ENCODE peak calls at places on chromosomes 7 and 10, in seven cellular contexts. G, U, B, I, V, Q and O are unnamed samples.

GRCh38 chr7:103626776-103627175 is 180.8 kb upstream of the SLC26A5 start:
- DNase-seq in I (no peak), U (peak; percentile 23), Q (peak; percentile 44), B (no peak), G (no peak), V (no peak), O (no peak)

GRCh38 chr10:17961551-17962422 is 10.1 kb downstream of the SLC39A12 start:
- DNase-seq in I (peak; percentile 33), V (no peak), Q (peak; percentile 37), G (peak; percentile 20), B (no peak), U (peak; percentile 89), O (no peak)

GRCh38 chr7:138822867-138823535 is 25.0 kb upstream of the ATP6V0A4 start:
- DNase-seq in U (no peak), Q (no peak), G (no peak), I (no peak), B (no peak), V (no peak), O (no peak)

GRCh38 chr10:11505636-11506035 is 105.8 kb downstream of the USP6NL start:
- DNase-seq in V (no peak), I (no peak), G (no peak), B (no peak), Q (no peak), U (no peak), O (no peak)

GRCh38 chr7:139875821-139876241 is 46.8 kb downstream of the TBXAS1 start:
- DNase-seq in G (no peak), B (no peak), Q (no peak), U (no peak), V (no peak), I (no peak), O (peak; percentile 64)

GRCh38 chr7:20352573-20353304 is 22.0 kb downstream of the ITGB8 start:
- DNase-seq in V (peak; percentile 68), U (peak; percentile 72), Q (peak; percentile 88), I (peak; percentile 57), G (no peak), B (no peak), O (no peak)

GRCh38 chr7:6250364-6250833 is 22.0 kb downstream of the CYTH3 start:
- DNase-seq in V (no peak), U (no peak), G (no peak), Q (peak; percentile 56), B (no peak), I (no peak), O (no peak)

GRCh38 chr10:23195846-23196200 is 3.7 kb downstream of the PTF1A start:
- DNase-seq in I (no peak), G (no peak), V (no peak), Q (no peak), U (no peak), B (no peak), O (no peak)

GRCh38 chr7:151025924-151026671 is 1.8 kb upstream of the ATG9B start:
- DNase-seq in B (no peak), G (no peak), Q (peak; percentile 23), V (no peak), U (peak; percentile 26), I (peak; percentile 18), O (no peak)

GRCh38 chr10:71569775-71570588 is 149.6 kb downstream of the C10orf105 start:
- DNase-seq in G (no peak), Q (peak; percentile 34), V (peak; percentile 71), U (peak; percentile 15), I (peak; percentile 24), B (peak; percentile 52), O (peak; percentile 80)

GRCh38 chr7:117053407-117053806 is 100.1 kb downstream of the ST7 start:
- DNase-seq in U (no peak), V (no peak), G (no peak), I (no peak), Q (peak; percentile 43), B (no peak), O (no peak)

GRCh38 chr10:17780727-17781126 is 28.4 kb upstream of the MRC1 start:
- DNase-seq in G (no peak), V (no peak), B (no peak), Q (no peak), U (no peak), I (no peak), O (no peak)

GRCh38 chr7:35993663-35994622 is 159.1 kb upstream of the EEPD1 start:
- DNase-seq in G (no peak), I (peak; percentile 39), V (no peak), U (no peak), B (no peak), Q (peak; percentile 61), O (no peak)

GRCh38 chr7:158274404-158274811 is 313.2 kb downstream of the PTPRN2 start:
- DNase-seq in G (no peak), U (no peak), I (no peak), B (no peak), V (no peak), Q (no peak), O (no peak)

GRCh38 chr7:54773472-54774399 is 14.7 kb upstream of the SEC61G start:
- DNase-seq in V (peak; percentile 83), I (peak; percentile 84), B (peak; percentile 66), U (peak; percentile 62), Q (peak; percentile 74), G (peak; percentile 34), O (peak; percentile 92)
- H3K4me3 ChIP-seq in V (peak overlapping the region; percentile 16), I (peak overlapping the region; percentile 29), B (peak overlapping the region; percentile 34), U (peak overlapping the region; percentile 38), Q (peak overlapping the region; percentile 56), G (peak overlapping the region; percentile 28), O (no peak overlapping the region)

DNA sequence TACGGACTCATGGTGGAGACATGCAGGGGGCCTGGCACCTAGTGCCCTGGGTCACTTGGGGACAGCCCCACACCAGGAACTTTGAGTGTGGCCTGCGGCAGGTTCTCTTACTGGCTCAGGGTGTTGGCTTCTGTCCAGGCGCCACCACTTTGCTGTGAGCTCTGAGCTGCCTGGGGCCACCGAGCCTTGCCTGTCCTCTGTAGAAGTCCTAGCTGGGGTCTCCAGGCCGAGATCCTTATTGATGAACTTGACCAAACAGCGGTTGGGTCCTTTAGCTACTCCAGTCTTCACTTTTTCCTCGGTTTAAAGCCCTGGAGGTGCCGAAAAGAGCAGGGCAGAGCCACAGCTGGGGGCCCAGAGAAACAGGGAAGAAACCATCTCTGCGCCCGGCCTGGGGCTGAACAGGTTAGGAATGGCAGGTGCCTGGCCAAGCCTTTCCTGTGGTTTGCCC is 41.3 kb downstream of the ZNF467 start:
- DNase-seq in I (no peak), V (no peak), Q (no peak), U (no peak), G (no peak), B (no peak), O (no peak)
- H3K4me3 ChIP-seq in I (no peak overlapping the region), V (no peak overlapping the region), Q (no peak overlapping the region), U (no peak overlapping the region), G (no peak overlapping the region), B (no peak overlapping the region), O (no peak overlapping the region)

DNA sequence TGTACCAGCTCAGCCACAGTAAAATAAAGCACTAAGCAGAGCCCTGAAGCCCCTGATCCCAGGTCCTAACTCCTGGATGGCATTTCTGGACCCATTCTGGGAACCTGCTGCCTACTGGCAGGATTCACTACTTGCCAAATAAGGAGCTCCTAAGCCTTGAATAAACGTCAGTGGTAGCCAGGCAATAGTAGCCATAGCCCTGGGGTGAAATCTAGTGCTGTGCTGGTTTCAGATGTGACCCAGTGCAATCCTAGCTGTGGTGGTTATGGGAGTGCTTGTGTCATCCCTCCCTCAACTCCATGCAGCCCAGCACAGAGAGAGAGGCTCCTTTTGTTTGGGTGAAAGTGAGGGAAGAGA is 43.7 kb downstream of the PCLO start:
- DNase-seq in I (no peak), U (no peak), G (no peak), Q (no peak), V (no peak), B (no peak), O (no peak)
- H3K4me3 ChIP-seq in I (no peak overlapping the region), U (no peak overlapping the region), G (no peak overlapping the region), Q (no peak overlapping the region), V (no peak overlapping the region), B (no peak overlapping the region), O (no peak overlapping the region)

GRCh38 chr7:65731129-65731528 is 141.7 kb upstream of the VKORC1L1 start:
- DNase-seq in B (no peak), I (no peak), U (no peak), G (no peak), V (no peak), Q (no peak), O (no peak)

DNA sequence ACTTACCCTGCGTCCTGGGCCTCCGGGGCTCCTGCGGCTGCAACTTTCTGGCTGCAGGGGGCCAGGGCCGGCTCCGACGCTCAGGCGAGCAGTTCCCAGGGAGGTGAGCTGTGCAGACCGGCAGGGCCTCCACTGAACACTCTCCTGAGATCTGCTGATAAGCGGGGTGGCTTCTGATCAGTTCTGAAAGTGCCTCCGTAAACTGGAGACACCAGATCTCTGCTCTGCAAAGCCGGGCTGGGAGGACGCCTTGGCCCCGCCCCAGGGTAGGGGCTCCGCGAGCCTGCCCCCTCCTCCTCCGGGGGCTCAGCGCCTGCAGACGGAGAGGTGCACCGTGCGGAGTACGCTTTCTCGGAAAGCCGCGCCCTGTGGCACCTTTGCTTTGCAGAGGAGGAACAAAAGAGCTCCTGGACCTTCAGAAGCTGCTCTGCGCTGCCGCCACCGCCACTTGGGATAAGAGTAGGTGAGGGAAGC is 141.3 kb upstream of the VKORC1L1 start:
- DNase-seq in V (peak; percentile 28), U (peak; percentile 1), Q (peak; percentile 15), I (peak; percentile 16), B (no peak), G (no peak), O (peak; percentile 64)
- H3K4me3 ChIP-seq in V (peak overlapping the region; percentile 36), U (peak overlapping the region; percentile 41), Q (peak overlapping the region; percentile 30), I (peak overlapping the region; percentile 35), B (peak overlapping the region; percentile 21), G (no peak overlapping the region), O (no peak overlapping the region)

GRCh38 chr7:101933685-101934084 is 116.3 kb downstream of the CUX1 start:
- DNase-seq in V (no peak), Q (no peak), I (no peak), G (peak; percentile 68), U (peak; percentile 42), B (no peak), O (no peak)
- H3K4me3 ChIP-seq in V (no peak overlapping the region), Q (no peak overlapping the region), I (no peak overlapping the region), G (no peak overlapping the region), U (no peak overlapping the region), B (no peak overlapping the region), O (no peak overlapping the region)

DNA sequence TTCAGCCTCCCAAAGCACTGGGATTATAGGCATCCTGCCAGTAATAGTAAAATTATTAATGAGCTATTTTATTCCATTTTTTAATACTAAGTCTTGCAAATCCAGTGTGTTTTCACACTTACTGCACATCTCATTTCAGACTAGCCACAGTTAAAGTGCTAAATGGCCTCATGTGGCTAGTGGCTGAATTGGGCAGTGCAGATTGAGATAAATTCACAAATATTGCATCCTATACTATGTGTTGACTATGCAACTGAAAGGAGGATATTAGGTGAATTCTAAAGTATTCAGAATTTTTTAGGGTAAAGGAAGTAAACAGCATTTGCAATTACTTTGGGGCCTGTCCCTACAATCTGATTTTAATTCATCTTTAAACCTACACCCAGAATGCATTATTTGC is 10.2 kb downstream of the APBB1IP start:
- DNase-seq in G (peak; percentile 43), I (no peak), V (no peak), U (no peak), B (no peak), Q (no peak), O (no peak)
- H3K4me3 ChIP-seq in G (peak overlapping the region; percentile 34), I (no peak overlapping the region), V (no peak overlapping the region), U (no peak overlapping the region), B (no peak overlapping the region), Q (no peak overlapping the region), O (no peak overlapping the region)